ENCODE peak calls at places on chromosomes 7 and 10, in six cellular contexts. L is mesenchymal stem cell, K is IMR-90, U is neuronal stem cell, Y is H1, D is trophoblast cell. G is an unnamed sample.

GRCh38 chr10:86958109-86958830 is at the start of gene SNCG:
- DNase-seq in Y (no peak), L (no peak), K (no peak), D (no peak), U (no peak), G (no peak)

GRCh38 chr7:31963569-31964175 is 106.5 kb downstream of the PDE1C start:
- DNase-seq in U (no peak), L (no peak), K (no peak), Y (no peak), D (no peak), G (no peak)

GRCh38 chr10:133038276-133038823 is 49.4 kb upstream of the ADGRA1 start:
- DNase-seq in D (no peak), L (no peak), Y (no peak), U (no peak), K (no peak), G (no peak)

GRCh38 chr7:132508724-132509348 is 67.4 kb downstream of the PLXNA4 start:
- DNase-seq in U (no peak), L (no peak), Y (no peak), D (no peak), K (no peak), G (peak; percentile 12)

GRCh38 chr7:118080947-118081346 is 103.0 kb upstream of the LSM8 start:
- DNase-seq in D (peak; percentile 61), U (no peak), Y (peak; percentile 5), L (peak; percentile 82), K (peak; percentile 81), G (peak; percentile 64)

GRCh38 chr7:80640841-80641240 is 2.4 kb downstream of the CD36 start:
- DNase-seq in D (peak; percentile 71), Y (no peak), L (peak; percentile 75), U (no peak), K (peak; percentile 77), G (no peak)

GRCh38 chr10:121598261-121599249 is at the start of gene FGFR2:
- DNase-seq in U (peak; percentile 94), Y (no peak), L (peak; percentile 70), K (no peak), D (peak; percentile 85), G (peak; percentile 92)

GRCh38 chr7:154503962-154504550 is 451.9 kb downstream of the DPP6 start:
- DNase-seq in Y (no peak), U (peak; percentile 44), L (peak; percentile 24), K (peak; percentile 21), D (peak; percentile 74), G (peak; percentile 38)

GRCh38 chr10:43686414-43686813 is 37.7 kb upstream of the ZNF32 start:
- DNase-seq in Y (no peak), K (no peak), D (no peak), L (no peak), U (no peak), G (peak; percentile 31)

DNA sequence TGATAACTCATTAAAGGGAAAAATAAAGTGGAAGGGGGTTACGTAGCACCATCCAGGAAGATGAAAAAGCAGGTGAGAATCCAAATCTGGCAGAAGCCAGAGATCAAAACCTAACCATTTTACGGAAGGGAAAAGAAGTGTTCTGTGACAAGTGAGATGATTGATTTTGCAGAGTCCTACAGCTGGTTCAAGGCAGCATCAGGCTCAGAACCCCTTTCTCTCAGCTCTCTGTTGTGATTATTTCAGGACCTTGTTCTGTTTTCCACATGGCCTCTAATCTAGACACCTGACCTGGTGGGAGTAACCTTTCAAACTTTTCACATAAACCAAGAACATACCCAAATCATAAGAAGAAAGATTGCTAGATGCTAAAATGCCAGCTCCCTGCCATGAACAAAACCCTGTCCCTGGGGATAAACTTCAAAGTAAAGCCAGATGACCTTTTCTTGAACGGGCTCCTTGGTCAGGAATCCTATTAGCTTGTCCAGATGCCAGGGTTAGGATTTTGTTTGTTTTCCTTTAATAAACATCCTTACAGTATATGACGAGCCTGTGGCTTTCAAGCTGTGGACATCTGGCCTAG is 5.9 kb downstream of the DUSP5 start:
- DNase-seq in L (no peak), U (no peak), D (no peak), Y (no peak), K (no peak), G (no peak)
- H3K4me1 ChIP-seq in L (peaks cover 15% of the 10 kb centered on the region), U (peaks cover 23% of the 10 kb centered on the region), D (peaks cover 30% of the 10 kb centered on the region), Y (peaks cover 9% of the 10 kb centered on the region), K (peaks cover 27% of the 10 kb centered on the region), G (peaks cover 12% of the 10 kb centered on the region)

GRCh38 chr7:4074994-4075393 is 607.1 kb upstream of the FOXK1 start:
- DNase-seq in L (no peak), K (no peak), Y (no peak), D (no peak), U (no peak), G (no peak)
- H2BK5ac ChIP-seq in L (no peak overlapping the region), K (no peak overlapping the region), Y (no peak overlapping the region), D (no peak overlapping the region), U (no peak overlapping the region), G (no peak overlapping the region)

DNA sequence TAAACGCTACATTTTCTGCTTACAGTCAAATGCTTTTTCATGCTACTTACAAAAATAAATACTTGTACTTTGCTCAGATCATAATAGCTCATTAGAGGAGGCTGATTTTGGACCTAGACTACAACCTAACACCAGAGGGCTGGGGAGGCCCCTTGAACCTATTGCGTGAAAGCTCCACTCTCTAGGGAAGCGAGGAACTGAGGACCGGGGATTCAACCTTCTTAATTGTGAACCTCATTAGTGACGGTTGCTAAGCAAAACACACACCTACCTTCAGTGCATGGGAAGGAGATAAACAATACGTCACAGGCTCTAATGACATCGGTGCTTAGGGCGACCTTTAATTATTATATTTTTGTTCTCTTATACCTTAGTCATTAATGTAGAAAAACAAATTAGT is 92.1 kb downstream of the EBF3 start:
- DNase-seq in D (no peak), Y (no peak), K (no peak), U (no peak), L (no peak), G (peak; percentile 50)
- H3K4me3 ChIP-seq in D (no peak overlapping the region), Y (no peak overlapping the region), K (no peak overlapping the region), U (no peak overlapping the region), L (no peak overlapping the region), G (no peak overlapping the region)

GRCh38 chr7:114928060-114928459 is 6.2 kb downstream of the MDFIC start:
- DNase-seq in U (no peak), L (no peak), K (no peak), Y (no peak), D (no peak), G (no peak)

GRCh38 chr7:114923403-114923713 is 1.5 kb downstream of the MDFIC start:
- DNase-seq in U (no peak), L (no peak), D (no peak), Y (no peak), K (no peak), G (no peak)

GRCh38 chr7:114924066-114924712 is 2.3 kb downstream of the MDFIC start:
- DNase-seq in U (no peak), Y (no peak), L (no peak), D (no peak), K (no peak), G (no peak)

GRCh38 chr7:114922652-114923402 is 933 bp downstream of the MDFIC start:
- DNase-seq in U (no peak), D (peak; percentile 52), K (peak; percentile 77), L (peak; percentile 81), Y (no peak), G (peak; percentile 85)

GRCh38 chr7:114925443-114925842 is 3.5 kb downstream of the MDFIC start:
- DNase-seq in U (no peak), K (no peak), D (no peak), Y (no peak), L (no peak), G (no peak)
- H3K4me1 ChIP-seq in U (peaks cover 6% of the 10 kb centered on the region), K (peaks cover 7% of the 10 kb centered on the region), D (peaks cover 3% of the 10 kb centered on the region), Y (peaks cover 6% of the 10 kb centered on the region), L (peaks cover 6% of the 10 kb centered on the region), G (peaks cover 9% of the 10 kb centered on the region)

DNA sequence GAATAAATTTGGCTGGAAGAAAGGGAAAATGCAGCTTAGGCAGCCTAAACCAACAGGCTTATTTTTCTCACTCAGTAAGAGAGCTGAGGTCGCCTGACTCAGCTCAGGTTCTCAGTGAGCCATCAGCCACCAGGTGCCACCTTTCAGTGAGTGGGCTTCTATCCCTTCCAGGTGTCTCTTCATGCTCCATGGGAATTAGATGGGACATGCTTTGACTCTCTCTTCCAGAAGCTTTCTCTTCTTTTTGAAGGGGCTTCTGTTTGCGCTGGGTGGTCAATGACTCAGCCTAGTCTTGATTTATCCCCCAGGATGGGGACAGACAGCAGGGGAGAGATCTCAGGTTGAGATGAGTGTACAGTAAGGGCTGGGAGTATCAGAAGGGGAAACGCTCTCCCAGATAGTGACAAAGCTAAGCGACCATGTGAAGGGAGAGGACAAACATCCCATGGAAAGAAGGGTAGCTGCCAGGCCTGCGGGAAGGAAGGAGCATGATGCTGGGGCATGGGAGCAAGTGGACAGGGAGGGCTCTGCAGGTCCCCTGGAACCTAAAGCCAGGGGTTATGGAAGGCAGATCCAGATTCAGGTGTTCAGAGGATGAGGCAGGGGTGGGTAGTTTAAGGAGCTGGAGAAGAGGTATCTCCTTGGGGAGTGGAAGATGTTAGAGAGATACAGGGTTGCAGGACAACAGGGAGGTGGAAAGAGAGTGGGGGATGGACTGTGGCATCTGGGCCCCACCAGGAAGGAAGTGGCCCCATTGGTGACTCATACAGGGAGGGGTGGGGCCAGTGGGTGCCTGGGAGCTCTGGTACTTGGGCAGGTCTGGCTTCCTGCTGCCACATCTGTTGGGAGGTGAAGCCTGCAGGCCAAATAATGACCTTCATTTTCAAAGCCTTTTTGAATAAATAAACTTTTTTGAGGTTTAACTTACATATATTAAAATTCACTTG is 32.5 kb downstream of the OGDH start:
- DNase-seq in U (no peak), D (peak; percentile 33), L (peak; percentile 82), K (peak; percentile 75), Y (no peak), G (peak; percentile 76)
- H2BK5ac ChIP-seq in U (no peak overlapping the region), D (peak overlapping the region; percentile 38), L (peak overlapping the region; percentile 58), K (peak overlapping the region; percentile 85), Y (peak overlapping the region; percentile 89), G (peak overlapping the region; percentile 76)

GRCh38 chr7:4714161-4714700 is 32.1 kb downstream of the FOXK1 start:
- DNase-seq in Y (no peak), U (no peak), D (no peak), L (no peak), K (no peak), G (no peak)
- H3K4me3 ChIP-seq in Y (no peak overlapping the region), U (no peak overlapping the region), D (no peak overlapping the region), L (no peak overlapping the region), K (no peak overlapping the region), G (no peak overlapping the region)

G was measured in mesendoderm.